ENCODE peak calls at places on chromosomes 6 and 20, in seven cellular contexts. One of them, this sample, is unnamed.
A peak's percentile ranks its signal among the peaks of the same experiment; 100 is the strongest.

GRCh38 chr6:117629119-117629518 is 26.8 kb upstream of the GOPC start:
- DNase-seq in GM23248: no peak
- DNase-seq in WTC11: no peak
- DNase-seq in substantia nigra: no peak
- DNase-seq in head of caudate nucleus: no peak
- DNase-seq in smooth muscle cell of the brain vasculature: no peak
- DNase-seq in HCEC 1CT: no peak
- DNase-seq in this sample: no peak

GRCh38 chr20:41172296-41173140 is 35.2 kb downstream of the PLCG1 start:
- DNase-seq in head of caudate nucleus: no peak
- DNase-seq in WTC11: peak; percentile 12
- DNase-seq in substantia nigra: no peak
- DNase-seq in smooth muscle cell of the brain vasculature: no peak
- DNase-seq in GM23248: no peak
- DNase-seq in HCEC 1CT: no peak
- DNase-seq in this sample: no peak

GRCh38 chr6:145891126-145891525 is 73.0 kb downstream of the SHPRH start:
- DNase-seq in GM23248: peak; percentile 84
- DNase-seq in head of caudate nucleus: no peak
- DNase-seq in WTC11: no peak
- DNase-seq in HCEC 1CT: peak; percentile 76
- DNase-seq in substantia nigra: no peak
- DNase-seq in smooth muscle cell of the brain vasculature: no peak
- DNase-seq in this sample: no peak

GRCh38 chr6:87200469-87201174 is 45.3 kb downstream of the ZNF292 start:
- DNase-seq in smooth muscle cell of the brain vasculature: no peak
- DNase-seq in WTC11: no peak
- DNase-seq in head of caudate nucleus: no peak
- DNase-seq in HCEC 1CT: peak; percentile 22
- DNase-seq in GM23248: peak; percentile 58
- DNase-seq in substantia nigra: no peak
- DNase-seq in this sample: no peak

GRCh38 chr6:16564430-16564829 is 196.8 kb downstream of the ATXN1 start:
- DNase-seq in substantia nigra: no peak
- DNase-seq in GM23248: peak; percentile 19
- DNase-seq in smooth muscle cell of the brain vasculature: no peak
- DNase-seq in WTC11: no peak
- DNase-seq in HCEC 1CT: peak; percentile 36
- DNase-seq in head of caudate nucleus: no peak
- DNase-seq in this sample: no peak

GRCh38 chr6:54083301-54083700 is 27.9 kb upstream of the MLIP start:
- DNase-seq in head of caudate nucleus: no peak
- DNase-seq in GM23248: no peak
- DNase-seq in WTC11: no peak
- DNase-seq in HCEC 1CT: no peak
- DNase-seq in smooth muscle cell of the brain vasculature: no peak
- DNase-seq in substantia nigra: no peak
- DNase-seq in this sample: no peak

GRCh38 chr6:34457392-34457746 is 8.5 kb upstream of the PACSIN1 start:
- DNase-seq in HCEC 1CT: no peak
- DNase-seq in GM23248: no peak
- DNase-seq in WTC11: no peak
- DNase-seq in substantia nigra: no peak
- DNase-seq in head of caudate nucleus: no peak
- DNase-seq in smooth muscle cell of the brain vasculature: no peak
- DNase-seq in this sample: no peak

GRCh38 chr6:63261820-63262219 is 50.6 kb downstream of the FKBP1C start:
- DNase-seq in smooth muscle cell of the brain vasculature: no peak
- DNase-seq in head of caudate nucleus: no peak
- DNase-seq in HCEC 1CT: no peak
- DNase-seq in GM23248: no peak
- DNase-seq in WTC11: no peak
- DNase-seq in substantia nigra: no peak
- DNase-seq in this sample: no peak

GRCh38 chr20:39112196-39112743 is 150.1 kb downstream of the DHX35 start:
- DNase-seq in substantia nigra: no peak
- DNase-seq in GM23248: peak; percentile 62
- DNase-seq in smooth muscle cell of the brain vasculature: peak; percentile 7
- DNase-seq in WTC11: peak; percentile 69
- DNase-seq in HCEC 1CT: peak; percentile 17
- DNase-seq in head of caudate nucleus: no peak
- DNase-seq in this sample: peak; percentile 65

GRCh38 chr6:16434885-16435284 is 196.5 kb downstream of the GMPR start:
- DNase-seq in substantia nigra: no peak
- DNase-seq in GM23248: no peak
- DNase-seq in WTC11: no peak
- DNase-seq in HCEC 1CT: no peak
- DNase-seq in smooth muscle cell of the brain vasculature: no peak
- DNase-seq in head of caudate nucleus: no peak
- DNase-seq in this sample: no peak

GRCh38 chr20:34040300-34041015 is 46.7 kb downstream of the RALY start:
- DNase-seq in substantia nigra: no peak
- DNase-seq in GM23248: no peak
- DNase-seq in head of caudate nucleus: no peak
- DNase-seq in WTC11: no peak
- DNase-seq in HCEC 1CT: no peak
- DNase-seq in smooth muscle cell of the brain vasculature: no peak
- DNase-seq in this sample: no peak

GRCh38 chr20:10322073-10323012 is 103.7 kb downstream of the SNAP25 start:
- DNase-seq in substantia nigra: no peak
- DNase-seq in GM23248: peak; percentile 61
- DNase-seq in smooth muscle cell of the brain vasculature: no peak
- DNase-seq in HCEC 1CT: peak; percentile 31
- DNase-seq in WTC11: no peak
- DNase-seq in head of caudate nucleus: no peak
- DNase-seq in this sample: peak; percentile 40

GRCh38 chr6:80366721-80367120 is 260.2 kb downstream of the BCKDHB start:
- DNase-seq in smooth muscle cell of the brain vasculature: no peak
- DNase-seq in head of caudate nucleus: no peak
- DNase-seq in substantia nigra: no peak
- DNase-seq in GM23248: no peak
- DNase-seq in WTC11: no peak
- DNase-seq in HCEC 1CT: no peak
- DNase-seq in this sample: peak; percentile 24

GRCh38 chr6:14146459-14147096 is 29.0 kb downstream of the CD83 start:
- DNase-seq in head of caudate nucleus: no peak
- DNase-seq in smooth muscle cell of the brain vasculature: no peak
- DNase-seq in WTC11: no peak
- DNase-seq in GM23248: no peak
- DNase-seq in substantia nigra: no peak
- DNase-seq in HCEC 1CT: no peak
- DNase-seq in this sample: no peak

This sample was measured in A172.